ENCODE peak calls at places on chromosome 12, in four cellular contexts. J is CD4-positive, alpha-beta memory T cell; B is right cardiac atrium; D is heart right ventricle. M is an unnamed sample.

GRCh38 chr12:10301103-10301502 is 6.6 kb upstream of the KLRD1 start:
- DNase-seq in J (no peak), D (no peak), B (no peak), M (no peak)

GRCh38 chr12:105487961-105488360 is 157.5 kb downstream of the C12orf75 start:
- DNase-seq in B (no peak), D (no peak), J (no peak), M (no peak)

GRCh38 chr12:7289743-7290142 is 14.1 kb upstream of the ACSM4 start:
- DNase-seq in B (no peak), D (no peak), J (no peak), M (no peak)

GRCh38 chr12:62802981-62803380 is 132.0 kb downstream of the PPM1H start:
- DNase-seq in B (no peak), J (no peak), D (no peak), M (no peak)

GRCh38 chr12:90808568-90808967 is 146.4 kb downstream of the CCER1 start:
- DNase-seq in D (no peak), J (no peak), B (no peak), M (no peak)

GRCh38 chr12:52832960-52833905 is 878 bp downstream of the KRT79 start:
- DNase-seq in D (no peak), J (no peak), B (no peak), M (no peak)

GRCh38 chr12:45966486-45966885 is 23.9 kb downstream of the SCAF11 start:
- DNase-seq in B (no peak), J (no peak), D (no peak), M (no peak)

GRCh38 chr12:55957106-55957859 is 8.6 kb downstream of the PMEL start:
- DNase-seq in B (no peak), D (no peak), J (no peak), M (no peak)

GRCh38 chr12:13489246-13489645 is 292.7 kb downstream of the EMP1 start:
- DNase-seq in D (no peak), J (no peak), B (no peak), M (no peak)

GRCh38 chr12:90111646-90112565 is 403.3 kb upstream of the ATP2B1 start:
- DNase-seq in D (no peak), B (no peak), J (no peak), M (no peak)

GRCh38 chr12:98478606-98479005 is 36.8 kb upstream of the TMPO start:
- DNase-seq in B (no peak), J (no peak), D (no peak), M (no peak)

DNA sequence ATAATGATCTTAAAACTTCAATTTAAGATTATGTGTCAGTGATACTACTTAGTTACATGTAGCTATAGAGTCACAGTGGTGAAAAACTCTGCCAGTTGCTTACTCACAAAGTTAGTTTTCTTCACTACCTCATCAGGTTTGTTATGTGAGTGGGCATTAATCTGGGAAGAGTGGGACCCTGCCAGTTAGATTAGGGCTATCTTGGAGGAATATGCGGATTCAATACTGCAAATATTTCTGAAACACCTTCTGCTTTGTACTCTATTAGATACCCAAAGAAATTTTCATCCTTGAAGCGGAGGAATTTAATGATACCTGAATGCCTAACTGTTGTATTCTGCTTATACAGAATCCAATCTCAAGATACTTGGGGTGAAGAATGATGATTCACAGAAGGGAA is 25.1 kb downstream of the ZNF268 start:
- DNase-seq in J (no peak), B (no peak), D (no peak), M (no peak)
- H3K9me3 ChIP-seq in J (peaks cover 89% of the 10 kb centered on the region), B (peaks cover 31% of the 10 kb centered on the region), D (peaks cover 100% of the 10 kb centered on the region), M (peaks cover 76% of the 10 kb centered on the region)

DNA sequence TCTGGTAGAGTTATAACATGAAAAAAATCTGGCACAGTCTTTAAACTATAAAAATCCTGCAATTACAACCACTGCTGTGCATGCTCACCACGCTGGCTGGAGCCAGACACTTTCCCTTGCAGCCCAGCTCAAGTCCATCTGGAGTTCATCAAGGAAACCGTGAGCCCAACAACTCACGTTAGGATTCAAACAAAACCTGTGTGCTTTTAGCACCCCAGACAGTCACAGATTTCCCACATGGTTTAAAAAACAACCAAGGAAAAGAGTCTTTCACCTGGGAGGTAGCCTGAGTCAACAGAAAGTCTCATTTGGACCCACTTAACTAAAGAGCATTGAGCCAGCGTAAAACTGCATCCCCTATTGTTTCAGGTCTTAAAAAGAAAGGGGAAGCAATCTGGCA is 4.7 kb downstream of the LRIG3 start:
- DNase-seq in D (peak; percentile 18), J (no peak), B (no peak), M (no peak)
- H3K4me3 ChIP-seq in D (no peak overlapping the region), J (no peak overlapping the region), B (no peak overlapping the region), M (no peak overlapping the region)

GRCh38 chr12:12473223-12473622 is 89.4 kb downstream of the DUSP16 start:
- DNase-seq in J (no peak), B (no peak), D (no peak), M (no peak)

GRCh38 chr12:12474931-12475485 is 87.7 kb downstream of the DUSP16 start:
- DNase-seq in B (no peak), D (no peak), J (peak; percentile 76), M (no peak)

GRCh38 chr12:12477532-12477890 is 85.2 kb downstream of the DUSP16 start:
- DNase-seq in B (no peak), D (no peak), J (no peak), M (no peak)

GRCh38 chr12:12476836-12477531 is 85.7 kb downstream of the DUSP16 start:
- DNase-seq in J (no peak), B (no peak), D (no peak), M (no peak)

DNA sequence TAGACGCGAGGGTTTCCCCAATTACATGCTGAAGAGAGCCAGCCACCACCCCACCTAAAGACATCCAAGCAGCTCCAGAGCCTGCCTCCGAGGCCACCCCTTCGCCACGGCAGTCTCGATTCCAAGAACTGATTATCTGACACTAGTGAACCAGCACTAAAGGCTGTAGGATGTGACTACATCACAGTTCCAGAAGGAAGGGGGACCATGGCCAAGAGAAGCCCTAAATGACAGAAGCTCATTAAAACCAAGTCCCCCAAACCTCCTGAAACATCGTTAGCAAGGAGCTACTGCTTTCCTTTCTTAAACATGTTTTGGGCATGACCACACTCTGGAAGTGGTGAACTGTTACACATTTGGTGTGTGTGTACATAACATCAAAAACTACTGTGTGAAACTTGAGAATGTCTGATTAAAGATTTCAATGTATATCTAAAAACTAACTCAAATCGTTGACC is 88.2 kb downstream of the DUSP16 start:
- DNase-seq in J (no peak), D (no peak), B (no peak), M (no peak)
- H3K27ac ChIP-seq in J (peak overlapping the region; percentile 81), D (no peak overlapping the region), B (no peak overlapping the region), M (peak overlapping the region; percentile 22)

DNA sequence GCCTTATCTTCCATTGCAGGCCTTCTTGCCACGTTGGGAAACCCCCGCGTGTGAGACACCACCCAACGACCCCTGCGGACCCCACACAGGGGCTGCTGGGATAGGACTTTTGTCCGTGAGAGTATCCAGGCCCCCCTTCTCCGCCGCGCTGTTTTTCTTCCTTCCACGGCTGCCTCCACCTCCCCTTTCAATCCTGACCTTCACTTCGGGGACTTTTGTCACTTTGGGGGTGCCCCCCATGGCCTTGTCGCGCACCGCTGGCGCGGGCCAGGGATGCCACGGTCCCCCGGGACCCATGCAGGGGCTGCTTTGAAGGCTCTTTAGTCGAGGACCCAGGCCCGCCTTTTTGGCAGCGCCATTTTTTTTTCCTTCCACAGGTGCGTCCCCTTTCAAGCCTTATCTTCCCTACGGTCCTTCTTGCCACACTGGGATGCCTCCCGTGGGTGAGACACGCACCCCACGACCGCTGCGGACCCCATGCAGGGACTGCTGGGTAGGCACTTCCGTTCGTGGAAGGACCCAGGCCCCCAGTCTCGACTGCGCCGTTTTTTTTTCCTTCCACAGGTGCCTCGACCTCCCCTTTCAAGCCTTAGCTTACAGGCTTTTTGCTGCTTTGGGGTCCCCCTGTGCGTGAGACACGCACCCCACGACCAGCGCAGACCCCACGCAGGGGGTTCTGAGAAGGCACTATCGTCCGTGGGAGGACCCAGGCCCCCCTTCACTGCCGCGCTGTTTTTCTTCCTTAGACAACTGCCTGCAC is 267.3 kb downstream of the ALG10 start:
- DNase-seq in B (no peak), J (no peak), D (no peak), M (no peak)
- H3K9me3 ChIP-seq in B (no peaks in the 10 kb centered on the region), J (no peaks in the 10 kb centered on the region), D (peaks cover 39% of the 10 kb centered on the region), M (no peaks in the 10 kb centered on the region)

GRCh38 chr12:31962076-31962475 is 2.9 kb downstream of the RESF1 start:
- DNase-seq in D (no peak), J (no peak), B (no peak), M (no peak)
- H3K4me3 ChIP-seq in D (no peak overlapping the region), J (peak overlapping the region; percentile 95), B (no peak overlapping the region), M (peak overlapping the region; percentile 75)